ENCODE peak calls at places on chromosomes 12 and 14, in four cellular contexts. One of them, this sample, is unnamed.

GRCh38 chr12:55582066-55582465 is 9.8 kb downstream of the OR2AP1 start:
- DNase-seq in HepG2: no peak
- DNase-seq in GM12878: no peak
- DNase-seq in K562: no peak
- DNase-seq in this sample: no peak

GRCh38 chr12:27780612-27781408 is 774 bp upstream of the MANSC4 start:
- DNase-seq in HepG2: peak; percentile 20
- DNase-seq in GM12878: no peak
- DNase-seq in K562: peak; percentile 34
- DNase-seq in this sample: peak; percentile 21

GRCh38 chr12:6891637-6892036 is 13.0 kb upstream of the LRRC23 start:
- DNase-seq in HepG2: no peak
- DNase-seq in K562: no peak
- DNase-seq in GM12878: no peak
- DNase-seq in this sample: no peak

GRCh38 chr14:74081491-74081890 is 2.8 kb downstream of the ALDH6A1 start:
- DNase-seq in K562: no peak
- DNase-seq in GM12878: no peak
- DNase-seq in HepG2: no peak
- DNase-seq in this sample: no peak

GRCh38 chr12:44647891-44648690 is 228.0 kb downstream of the NELL2 start:
- DNase-seq in GM12878: no peak
- DNase-seq in HepG2: no peak
- DNase-seq in K562: no peak
- DNase-seq in this sample: no peak

GRCh38 chr12:130981947-130982346 is 28.2 kb downstream of the ADGRD1 start:
- DNase-seq in GM12878: no peak
- DNase-seq in K562: no peak
- DNase-seq in HepG2: no peak
- DNase-seq in this sample: no peak

GRCh38 chr12:52380271-52380694 is 5.2 kb downstream of the KRT84 start:
- DNase-seq in GM12878: no peak
- DNase-seq in HepG2: no peak
- DNase-seq in K562: peak; percentile 18
- DNase-seq in this sample: peak; percentile 66

GRCh38 chr12:34290191-34290995 is 268.1 kb downstream of the ALG10 start:
- DNase-seq in K562: no peak
- DNase-seq in GM12878: no peak
- DNase-seq in HepG2: no peak
- DNase-seq in this sample: no peak

GRCh38 chr14:39563361-39563760 is 131.1 kb upstream of the FBXO33 start:
- DNase-seq in K562: no peak
- DNase-seq in HepG2: no peak
- DNase-seq in GM12878: no peak
- DNase-seq in this sample: no peak

GRCh38 chr12:5441497-5442236 is 9.8 kb downstream of the NTF3 start:
- DNase-seq in HepG2: no peak
- DNase-seq in K562: no peak
- DNase-seq in GM12878: no peak
- DNase-seq in this sample: no peak

GRCh38 chr12:50925342-50925651 is 27.0 kb upstream of the HIGD1C start:
- DNase-seq in HepG2: no peak
- DNase-seq in K562: no peak
- DNase-seq in GM12878: no peak
- DNase-seq in this sample: peak; percentile 28

GRCh38 chr14:65134651-65135579 is 32.6 kb upstream of the MAX start:
- DNase-seq in K562: no peak
- DNase-seq in GM12878: no peak
- DNase-seq in HepG2: no peak
- DNase-seq in this sample: no peak

GRCh38 chr14:63039800-63040380 is 5.4 kb downstream of the KCNH5 start:
- DNase-seq in HepG2: peak; percentile 31
- DNase-seq in K562: no peak
- DNase-seq in GM12878: no peak
- DNase-seq in this sample: no peak

GRCh38 chr14:101927859-101928258 is 36.5 kb upstream of the DYNC1H1 start:
- DNase-seq in K562: peak; percentile 82
- DNase-seq in GM12878: no peak
- DNase-seq in HepG2: no peak
- DNase-seq in this sample: no peak

GRCh38 chr12:132429932-132430643 is 59.9 kb upstream of the FBRSL1 start:
- DNase-seq in HepG2: no peak
- DNase-seq in GM12878: no peak
- DNase-seq in K562: peak; percentile 49
- DNase-seq in this sample: peak; percentile 66

GRCh38 chr14:22088614-22089359 is 415.2 kb upstream of the OR4E1 start:
- DNase-seq in HepG2: no peak
- DNase-seq in K562: no peak
- DNase-seq in GM12878: no peak
- DNase-seq in this sample: no peak

GRCh38 chr14:92832137-92832700 is 38.1 kb downstream of the GOLGA5 start:
- DNase-seq in GM12878: no peak
- DNase-seq in HepG2: no peak
- DNase-seq in K562: no peak
- DNase-seq in this sample: no peak

GRCh38 chr12:32377344-32378000 is 21.9 kb upstream of the FGD4 start:
- DNase-seq in GM12878: no peak
- DNase-seq in HepG2: no peak
- DNase-seq in K562: no peak
- DNase-seq in this sample: no peak

GRCh38 chr12:25811656-25812126 is 146.8 kb upstream of the RASSF8 start:
- DNase-seq in GM12878: peak; percentile 52
- DNase-seq in K562: no peak
- DNase-seq in HepG2: no peak
- DNase-seq in this sample: no peak

GRCh38 chr12:6770600-6770999 is 1.7 kb upstream of the LAG3 start:
- DNase-seq in K562: no peak
- DNase-seq in HepG2: no peak
- DNase-seq in GM12878: no peak
- DNase-seq in this sample: no peak

GRCh38 chr12:120110550-120111501 is 5.7 kb downstream of the RAB35 start:
- DNase-seq in HepG2: no peak
- DNase-seq in GM12878: no peak
- DNase-seq in K562: no peak
- DNase-seq in this sample: peak; percentile 33

GRCh38 chr14:56854325-56854724 is 44.0 kb upstream of the OTX2 start:
- DNase-seq in GM12878: no peak
- DNase-seq in HepG2: no peak
- DNase-seq in K562: no peak
- DNase-seq in this sample: no peak

GRCh38 chr14:56858422-56858821 is 48.1 kb upstream of the OTX2 start:
- DNase-seq in K562: no peak
- DNase-seq in GM12878: no peak
- DNase-seq in HepG2: no peak
- DNase-seq in this sample: no peak

GRCh38 chr14:56857206-56857605 is 46.9 kb upstream of the OTX2 start:
- DNase-seq in HepG2: no peak
- DNase-seq in GM12878: no peak
- DNase-seq in K562: no peak
- DNase-seq in this sample: no peak

GRCh38 chr14:56860441-56860840 is 50.2 kb upstream of the OTX2 start:
- DNase-seq in HepG2: no peak
- DNase-seq in GM12878: no peak
- DNase-seq in K562: no peak
- DNase-seq in this sample: no peak

GRCh38 chr14:56855891-56856461 is 45.7 kb upstream of the OTX2 start:
- DNase-seq in K562: peak; percentile 7
- DNase-seq in GM12878: no peak
- DNase-seq in HepG2: peak; percentile 8
- DNase-seq in this sample: peak; percentile 73
- TF ChIP-seq TCF7 in K562: no peak
- TF ChIP-seq TCF7 in GM12878: no peak
- TF ChIP-seq TCF7 in HepG2: no peak
- TF ChIP-seq TCF7 in this sample: no peak

GRCh38 chr12:62827042-62827441 is 107.9 kb downstream of the PPM1H start:
- DNase-seq in GM12878: no peak
- DNase-seq in K562: peak; percentile 17
- DNase-seq in HepG2: no peak
- DNase-seq in this sample: no peak
- TF ChIP-seq CTCF in GM12878: no peak
- TF ChIP-seq CTCF in K562: peak; percentile 38
- TF ChIP-seq CTCF in HepG2: no peak
- TF ChIP-seq CTCF in this sample: no peak

DNA sequence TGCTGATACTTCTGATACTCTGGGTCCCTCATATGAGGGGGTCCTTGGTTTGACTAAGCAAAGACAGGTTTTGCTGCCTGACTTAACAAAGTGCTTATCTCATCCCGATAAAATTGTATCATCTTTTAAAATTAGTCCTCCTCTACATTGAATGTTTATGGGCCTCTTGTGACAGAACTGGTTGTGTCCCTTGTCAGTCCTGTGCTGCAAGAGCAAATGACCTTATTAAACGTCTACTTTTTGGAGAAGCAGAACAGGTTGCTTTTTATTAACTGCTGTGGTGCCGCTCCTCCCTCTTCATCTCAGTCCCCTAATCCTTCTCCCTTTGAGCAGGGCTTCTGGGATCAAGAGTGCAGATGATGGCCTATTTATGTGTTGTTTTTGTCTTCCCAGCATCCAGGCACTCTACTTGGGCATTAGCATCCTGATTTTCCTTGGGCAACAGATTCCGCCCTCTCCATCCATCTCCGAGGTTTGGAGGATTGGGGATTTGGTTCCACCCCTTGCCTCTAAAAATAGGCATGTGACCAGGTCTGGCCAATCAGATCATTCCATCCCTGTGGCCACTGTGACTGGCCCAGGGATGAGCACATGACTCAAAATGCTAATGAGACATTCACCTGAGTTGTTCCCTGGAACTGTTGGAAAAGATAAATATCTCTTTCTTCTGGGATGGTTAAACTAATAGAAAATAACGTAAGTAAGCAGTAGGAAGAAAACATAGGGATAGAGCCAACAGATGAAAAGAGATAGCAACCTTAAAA is 2.9 kb upstream of the DENR start:
- DNase-seq in K562: peak; percentile 57
- DNase-seq in GM12878: no peak
- DNase-seq in HepG2: no peak
- DNase-seq in this sample: peak; percentile 36
- TF ChIP-seq TCF7 in K562: no peak
- TF ChIP-seq TCF7 in GM12878: no peak
- TF ChIP-seq TCF7 in HepG2: no peak
- TF ChIP-seq TCF7 in this sample: no peak

GRCh38 chr12:121825041-121825523 is 21.3 kb downstream of the SETD1B start:
- DNase-seq in GM12878: no peak
- DNase-seq in K562: no peak
- DNase-seq in HepG2: no peak
- DNase-seq in this sample: no peak

GRCh38 chr12:121820056-121820455 is 16.2 kb downstream of the SETD1B start:
- DNase-seq in HepG2: no peak
- DNase-seq in GM12878: no peak
- DNase-seq in K562: no peak
- DNase-seq in this sample: no peak

GRCh38 chr12:121822393-121823100 is 18.7 kb downstream of the SETD1B start:
- DNase-seq in GM12878: no peak
- DNase-seq in HepG2: no peak
- DNase-seq in K562: no peak
- DNase-seq in this sample: no peak

GRCh38 chr12:121823727-121824115 is 19.9 kb downstream of the SETD1B start:
- DNase-seq in K562: no peak
- DNase-seq in HepG2: no peak
- DNase-seq in GM12878: no peak
- DNase-seq in this sample: no peak

DNA sequence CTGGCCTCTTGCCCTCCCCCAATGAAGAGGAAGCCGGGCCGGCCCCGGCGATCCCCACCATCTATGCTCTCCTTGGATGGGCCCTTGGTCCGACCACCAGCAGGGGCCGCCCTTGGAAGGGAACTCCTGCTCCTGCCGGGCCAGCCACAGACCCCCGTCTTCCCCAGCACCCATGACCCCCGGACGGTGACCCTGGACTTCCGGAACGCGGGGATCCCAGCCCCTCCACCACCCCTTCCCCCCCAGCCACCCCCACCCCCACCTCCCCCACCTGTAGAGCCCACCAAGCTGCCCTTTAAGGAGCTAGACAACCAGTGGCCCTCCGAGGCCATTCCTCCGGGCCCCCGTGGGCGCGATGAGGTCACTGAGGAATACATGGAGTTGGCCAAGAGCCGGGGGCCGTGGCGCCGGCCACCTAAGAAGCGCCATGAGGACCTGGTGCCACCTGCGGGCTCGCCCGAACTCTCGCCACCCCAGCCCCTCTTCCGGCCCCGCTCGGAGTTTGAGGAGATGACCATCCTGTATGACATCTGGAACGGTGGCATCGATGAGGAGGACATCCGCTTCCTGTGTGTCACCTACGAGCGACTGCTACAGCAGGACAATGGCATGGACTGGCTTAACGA is 19.4 kb downstream of the SETD1B start:
- DNase-seq in K562: no peak
- DNase-seq in HepG2: no peak
- DNase-seq in GM12878: no peak
- DNase-seq in this sample: no peak
- TF ChIP-seq CTCF in K562: no peak
- TF ChIP-seq CTCF in HepG2: peak; percentile 54
- TF ChIP-seq CTCF in GM12878: no peak
- TF ChIP-seq CTCF in this sample: no peak

DNA sequence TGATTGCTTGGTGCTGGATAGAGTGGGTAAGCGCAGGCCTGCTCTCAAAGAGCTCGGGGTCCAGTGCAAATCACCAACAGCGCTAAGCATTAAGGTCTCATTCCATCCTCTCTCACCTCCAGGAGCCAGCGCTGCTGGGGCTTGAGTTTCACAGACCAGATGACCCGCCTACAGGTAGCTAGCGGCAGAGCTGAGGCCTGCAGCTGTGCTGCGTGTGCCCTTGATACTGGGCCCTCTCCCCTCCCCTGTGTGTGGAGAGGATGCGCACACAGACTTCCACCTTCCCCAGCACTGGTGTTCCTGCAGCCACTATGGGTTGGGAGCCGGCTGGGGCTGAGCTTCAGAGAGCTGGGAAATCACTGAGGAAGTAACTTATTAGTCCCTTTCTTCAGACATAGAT is 149.9 kb downstream of the CALM1 start:
- DNase-seq in K562: no peak
- DNase-seq in HepG2: no peak
- DNase-seq in GM12878: no peak
- DNase-seq in this sample: peak; percentile 54
- TF ChIP-seq TCF7 in K562: no peak
- TF ChIP-seq TCF7 in HepG2: no peak
- TF ChIP-seq TCF7 in GM12878: no peak
- TF ChIP-seq TCF7 in this sample: no peak

DNA sequence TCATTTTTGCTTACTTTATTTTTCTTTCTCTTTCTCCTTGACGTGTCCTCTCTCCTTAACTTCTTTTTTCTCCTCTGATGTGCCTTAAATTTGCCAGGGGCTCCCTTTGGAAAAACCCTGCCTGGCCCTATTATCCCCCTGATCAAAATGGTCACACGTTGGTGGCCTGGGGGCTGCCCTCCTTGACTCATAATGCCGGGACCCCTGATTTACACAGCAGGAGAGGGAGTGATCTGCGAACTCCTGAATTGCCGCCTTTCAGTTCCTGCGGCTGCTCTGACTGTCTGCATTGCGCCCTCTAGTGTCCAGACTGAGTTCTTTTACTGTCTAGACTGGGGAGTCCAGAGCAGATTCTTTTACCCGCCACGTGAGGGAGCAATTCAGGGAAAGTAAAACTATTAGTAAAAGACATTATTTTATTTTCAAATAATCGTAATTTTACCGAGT is 44.8 kb upstream of the GZMB start:
- DNase-seq in HepG2: peak; percentile 98
- DNase-seq in K562: peak; percentile 73
- DNase-seq in GM12878: peak; percentile 72
- DNase-seq in this sample: peak; percentile 72
- TF ChIP-seq CTCF in HepG2: peak; percentile 99
- TF ChIP-seq CTCF in K562: peak; percentile 96
- TF ChIP-seq CTCF in GM12878: peak; percentile 94
- TF ChIP-seq CTCF in this sample: peak; percentile 92

This sample was measured in WTC11.